ENCODE peak calls at places on chromosomes 6 and 20, in four cellular contexts. L, Q, A and O are unnamed samples.

GRCh38 chr6:130853555-130854183 is 26.5 kb downstream of the SMLR1 start:
- DNase-seq in L (peak; percentile 73), Q (no peak), A (no peak), O (no peak)

GRCh38 chr6:43263314-43264178 is 20.3 kb downstream of the TTBK1 start:
- DNase-seq in L (peak; percentile 62), Q (peak; percentile 80), A (peak; percentile 46), O (peak; percentile 90)

GRCh38 chr6:87105823-87106222 is 10.9 kb upstream of the CGA start:
- DNase-seq in L (peak; percentile 59), Q (no peak), A (no peak), O (no peak)

GRCh38 chr6:24484657-24485318 is 4.6 kb downstream of the GPLD1 start:
- DNase-seq in L (peak; percentile 42), Q (no peak), A (no peak), O (no peak)

GRCh38 chr20:37319120-37319717 is 26.7 kb upstream of the SRC start:
- DNase-seq in L (peak; percentile 66), Q (no peak), A (no peak), O (no peak)

GRCh38 chr6:122530440-122531046 is 58.9 kb upstream of the SERINC1 start:
- DNase-seq in L (peak; percentile 63), Q (peak; percentile 53), A (peak; percentile 27), O (peak; percentile 59)

GRCh38 chr6:109306733-109307132 is 75.5 kb downstream of the CD164 start:
- DNase-seq in L (no peak), Q (peak; percentile 38), A (no peak), O (no peak)

GRCh38 chr6:158852312-158853071 is 33.3 kb upstream of the EZR start:
- DNase-seq in L (no peak), Q (no peak), A (no peak), O (no peak)

GRCh38 chr20:8860011-8860495 is 208.8 kb upstream of the PLCB4 start:
- DNase-seq in L (peak; percentile 98), Q (no peak), A (no peak), O (no peak)

GRCh38 chr6:32177182-32177787 is 920 bp upstream of the RNF5 start:
- DNase-seq in L (no peak), Q (peak; percentile 52), A (no peak), O (no peak)

GRCh38 chr20:10047427-10047826 is 12.6 kb downstream of the ANKEF1 start:
- DNase-seq in L (peak; percentile 1), Q (no peak), A (no peak), O (peak; percentile 57)

GRCh38 chr20:35368616-35369423 is 43.0 kb downstream of the UQCC1 start:
- DNase-seq in L (no peak), Q (no peak), A (no peak), O (no peak)

GRCh38 chr6:5082487-5083306 is 2.4 kb upstream of the PPP1R3G start:
- DNase-seq in L (peak; percentile 81), Q (no peak), A (no peak), O (no peak)

GRCh38 chr6:42140051-42140450 is 2.4 kb downstream of the C6orf132 start:
- DNase-seq in L (no peak), Q (no peak), A (no peak), O (no peak)

GRCh38 chr20:49887251-49887827 is 28.0 kb downstream of the SPATA2 start:
- DNase-seq in L (peak; percentile 38), Q (no peak), A (no peak), O (no peak)

GRCh38 chr6:4910060-4910746 is 93.6 kb downstream of the RPP40 start:
- DNase-seq in L (no peak), Q (no peak), A (no peak), O (no peak)

GRCh38 chr20:41140226-41141133 is 3.1 kb downstream of the PLCG1 start:
- DNase-seq in L (no peak), Q (no peak), A (no peak), O (no peak)

GRCh38 chr20:1397710-1398109 is 4.9 kb upstream of the FKBP1A start:
- DNase-seq in L (peak; percentile 15), Q (no peak), A (no peak), O (no peak)

GRCh38 chr6:7721654-7722053 is 4.2 kb upstream of the BMP6 start:
- DNase-seq in L (peak; percentile 41), Q (no peak), A (no peak), O (no peak)

GRCh38 chr20:23371496-23371895 is 9.5 kb downstream of the GZF1 start:
- DNase-seq in L (no peak), Q (no peak), A (no peak), O (no peak)

GRCh38 chr20:23374441-23374840 is 12.5 kb downstream of the GZF1 start:
- DNase-seq in L (no peak), Q (no peak), A (no peak), O (no peak)

GRCh38 chr20:23379772-23380171 is 17.8 kb downstream of the GZF1 start:
- DNase-seq in L (no peak), Q (no peak), A (no peak), O (no peak)

GRCh38 chr20:23370873-23371272 is 8.9 kb downstream of the GZF1 start:
- DNase-seq in L (no peak), Q (no peak), A (no peak), O (no peak)

GRCh38 chr20:23375827-23376226 is 13.8 kb downstream of the GZF1 start:
- DNase-seq in L (no peak), Q (no peak), A (no peak), O (no peak)
- H3K36me3 ChIP-seq in L (peaks cover 37% of the 10 kb centered on the region), Q (peaks cover 82% of the 10 kb centered on the region), A (peaks cover 29% of the 10 kb centered on the region), O (peaks cover 42% of the 10 kb centered on the region)

DNA sequence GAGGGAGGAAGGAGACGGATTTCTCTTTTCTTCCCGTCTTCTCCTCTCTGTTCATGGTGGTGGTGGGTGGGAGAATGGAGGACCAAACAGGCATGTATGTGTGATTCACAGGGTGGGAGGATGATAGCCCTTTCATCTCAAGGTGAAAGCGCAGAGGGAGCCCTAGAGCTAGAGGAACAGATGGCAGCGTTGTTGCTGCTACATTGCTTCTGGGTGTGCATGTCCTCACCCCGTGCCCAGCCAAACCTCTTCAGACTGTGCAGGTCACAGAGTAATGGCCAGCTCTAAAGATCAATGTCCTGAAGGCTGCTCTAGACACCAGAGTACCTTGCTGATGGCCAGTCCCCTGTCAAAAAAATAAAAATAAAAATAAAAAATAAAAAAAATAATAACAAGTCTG is 301.8 kb downstream of the TBC1D7 start:
- DNase-seq in L (no peak), Q (no peak), A (no peak), O (no peak)
- TF ChIP-seq CHD1 in L (no peak), Q (no peak), A (no peak), O (no peak)

DNA sequence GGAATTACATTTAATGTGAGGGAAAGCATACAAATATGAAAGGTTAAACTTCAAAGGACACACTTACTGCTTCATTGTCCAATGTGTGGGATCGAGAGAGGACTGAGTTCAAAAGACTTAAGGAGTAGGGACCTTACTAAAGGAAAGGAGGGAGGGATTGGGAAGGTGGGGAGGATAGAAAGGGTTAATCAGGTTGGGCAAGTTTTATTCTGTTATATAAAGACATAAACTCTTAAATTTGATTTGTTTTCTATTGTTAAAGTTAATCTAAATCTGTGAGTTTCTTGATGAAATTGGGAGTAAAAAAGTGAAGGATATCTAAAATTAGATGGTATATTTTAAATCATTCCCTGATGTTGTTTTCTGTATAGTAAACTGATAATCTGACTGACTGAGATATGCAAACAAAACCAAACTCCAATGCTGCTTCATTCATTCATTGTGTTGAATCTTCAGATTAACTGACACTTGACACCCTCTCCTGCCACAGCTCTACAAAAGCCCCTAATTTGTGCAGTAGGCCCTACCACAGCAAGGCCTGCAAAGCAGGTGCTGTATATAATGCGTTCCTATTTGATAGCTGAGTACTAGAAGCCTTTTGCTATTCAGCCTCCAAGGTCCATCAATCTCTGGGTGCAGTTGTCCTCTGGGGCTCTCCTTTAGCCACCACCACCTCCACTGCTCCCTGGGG is 1.3 kb upstream of the UBE2J1 start:
- DNase-seq in L (no peak), Q (no peak), A (no peak), O (no peak)
- H3K4me3 ChIP-seq in L (no peak overlapping the region), Q (no peak overlapping the region), A (peak overlapping the region; percentile 98), O (no peak overlapping the region)

DNA sequence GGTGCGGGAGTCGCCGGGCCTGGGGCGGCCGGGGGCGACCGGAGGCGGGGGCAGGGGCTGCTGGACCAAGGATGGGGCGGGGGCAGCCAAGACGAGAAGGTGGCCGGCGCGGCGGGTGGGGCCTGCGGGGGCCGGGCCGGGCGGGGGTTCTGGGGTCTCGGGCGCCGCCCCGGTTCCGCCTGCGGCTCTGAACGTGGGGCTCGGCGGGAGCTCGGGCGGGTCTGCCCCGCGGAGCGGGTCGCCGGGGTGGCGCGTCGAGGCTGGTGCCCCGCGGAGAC is 191 bp downstream of the ADRM1 start:
- DNase-seq in L (no peak), Q (no peak), A (no peak), O (no peak)
- H3K36me3 ChIP-seq in L (peaks cover 40% of the 10 kb centered on the region), Q (peaks cover 46% of the 10 kb centered on the region), A (peaks cover 15% of the 10 kb centered on the region), O (peaks cover 20% of the 10 kb centered on the region)

GRCh38 chr6:53205778-53206177 is 57.1 kb upstream of the GCM1 start:
- DNase-seq in L (no peak), Q (no peak), A (no peak), O (no peak)
- TF ChIP-seq CHD1 in L (no peak), Q (no peak), A (no peak), O (no peak)

DNA sequence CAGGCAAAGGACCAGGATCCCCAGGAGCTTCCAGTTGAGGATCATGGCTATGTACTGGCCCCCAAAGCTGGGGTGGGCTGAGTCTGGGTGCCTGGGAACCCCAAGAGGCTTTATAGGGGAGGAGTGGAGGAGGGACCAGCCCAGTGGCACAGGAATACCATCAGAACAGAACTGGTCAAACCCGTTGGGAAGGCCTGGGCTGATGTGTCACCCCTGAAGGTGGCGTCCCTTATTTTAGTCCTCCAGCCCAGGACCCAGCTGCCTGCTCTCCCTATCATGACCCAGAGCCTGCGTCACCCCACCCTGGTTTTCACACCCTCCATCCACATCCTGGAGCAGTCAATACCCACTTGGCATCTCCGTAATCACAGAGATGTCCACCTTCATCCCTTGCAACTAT is at the start of gene PSORS1C2:
- DNase-seq in L (no peak), Q (no peak), A (no peak), O (no peak)
- H3K4me3 ChIP-seq in L (no peak within 1 kb of the TSS), Q (peak within 1 kb of the TSS; percentile 1), A (peak within 1 kb of the TSS; percentile 29), O (no peak within 1 kb of the TSS)